ENCODE peak calls at places on chromosomes 6 and 20, in six cellular contexts. K, U, J, L, O and S are unnamed samples.

GRCh38 chr6:52538252-52538905 is 38.5 kb downstream of the TRAM2 start:
- DNase-seq in U (no peak), O (no peak), J (no peak), K (no peak), L (no peak), S (no peak)

GRCh38 chr6:105494688-105495087 is 91.8 kb upstream of the PREP start:
- DNase-seq in J (no peak), L (no peak), U (no peak), K (no peak), O (no peak), S (no peak)

GRCh38 chr20:34302312-34302722 is 838 bp downstream of the AHCY start:
- DNase-seq in J (no peak), U (no peak), O (no peak), L (no peak), K (no peak), S (no peak)

GRCh38 chr6:137881522-137881886 is 14.4 kb downstream of the TNFAIP3 start:
- DNase-seq in U (no peak), K (no peak), O (no peak), L (no peak), J (no peak), S (no peak)

GRCh38 chr20:48525400-48525799 is 302.4 kb downstream of the PREX1 start:
- DNase-seq in K (no peak), O (no peak), U (no peak), L (no peak), J (no peak), S (no peak)

GRCh38 chr6:10558575-10558974 is 37.4 kb downstream of the GCNT2 start:
- DNase-seq in K (no peak), U (peak; percentile 63), O (no peak), J (peak; percentile 60), L (no peak), S (no peak)

GRCh38 chr20:44394520-44395182 is 39.2 kb downstream of the HNF4A start:
- DNase-seq in U (no peak), K (peak; percentile 74), L (peak; percentile 86), O (no peak), J (no peak), S (peak; percentile 56)

GRCh38 chr6:153412519-153412918 is 281.4 kb upstream of the RGS17 start:
- DNase-seq in U (no peak), J (no peak), O (no peak), K (no peak), L (no peak), S (no peak)

GRCh38 chr6:123534264-123534663 is 102.5 kb downstream of the TRDN start:
- DNase-seq in J (peak; percentile 77), L (no peak), U (no peak), K (no peak), O (no peak), S (no peak)

GRCh38 chr6:125102901-125103300 is 50.7 kb upstream of the TPD52L1 start:
- DNase-seq in K (peak; percentile 70), L (no peak), U (no peak), O (no peak), J (no peak), S (no peak)

GRCh38 chr6:38393986-38394385 is 245.7 kb downstream of the BTBD9 start:
- DNase-seq in J (no peak), K (no peak), U (no peak), O (no peak), L (no peak), S (no peak)

GRCh38 chr6:75776461-75776860 is 27.4 kb downstream of the MYO6 start:
- DNase-seq in J (no peak), U (no peak), O (no peak), L (no peak), K (no peak), S (no peak)

GRCh38 chr6:31547727-31548422 is 467 bp downstream of the NFKBIL1 start:
- DNase-seq in O (peak; percentile 40), U (no peak), J (no peak), L (peak; percentile 25), K (no peak), S (no peak)

GRCh38 chr6:107443904-107444267 is 15.5 kb downstream of the PDSS2 start:
- DNase-seq in L (no peak), U (no peak), J (no peak), K (no peak), O (no peak), S (no peak)

GRCh38 chr6:140320799-140321099 is 946.3 kb upstream of the CITED2 start:
- DNase-seq in L (no peak), J (peak; percentile 29), O (no peak), K (no peak), U (no peak), S (peak; percentile 15)

GRCh38 chr20:47973519-47974233 is 188.4 kb upstream of the SULF2 start:
- DNase-seq in J (peak; percentile 77), L (no peak), O (no peak), K (no peak), U (no peak), S (no peak)

GRCh38 chr20:38579921-38580320 is 1.1 kb upstream of the ADIG start:
- DNase-seq in J (no peak), U (no peak), L (no peak), K (no peak), O (no peak), S (no peak)

GRCh38 chr6:143940011-143940597 is 68.0 kb downstream of the PLAGL1 start:
- DNase-seq in U (peak; percentile 62), L (no peak), O (peak; percentile 35), K (peak; percentile 66), J (no peak), S (peak; percentile 40)

GRCh38 chr6:142387997-142388815 is 86.4 kb downstream of the ADGRG6 start:
- DNase-seq in U (no peak), K (peak; percentile 55), O (no peak), J (no peak), L (no peak), S (no peak)

GRCh38 chr6:163897669-163898068 is 483.2 kb downstream of the QKI start:
- DNase-seq in U (no peak), L (no peak), O (no peak), K (no peak), J (no peak), S (no peak)

GRCh38 chr6:85936916-85937315 is 294.2 kb upstream of the SYNCRIP start:
- DNase-seq in K (no peak), L (no peak), U (no peak), O (no peak), J (no peak), S (no peak)

GRCh38 chr20:63536997-63537524 is at the start of gene PTK6:
- DNase-seq in K (peak; percentile 70), U (peak; percentile 87), J (peak; percentile 57), O (no peak), L (no peak), S (no peak)

GRCh38 chr20:31606678-31606927 is 1.5 kb downstream of the ID1 start:
- DNase-seq in O (no peak), U (peak; percentile 27), J (no peak), L (no peak), K (no peak), S (no peak)

GRCh38 chr20:31608256-31608980 is 3.3 kb downstream of the ID1 start:
- DNase-seq in K (peak; percentile 98), L (peak; percentile 75), U (peak; percentile 92), J (peak; percentile 87), O (peak; percentile 45), S (peak; percentile 53)

GRCh38 chr20:31606928-31607639 is 2.0 kb downstream of the ID1 start:
- DNase-seq in O (no peak), L (no peak), U (peak; percentile 55), J (no peak), K (peak; percentile 93), S (no peak)

GRCh38 chr20:31605902-31606677 is 1.0 kb downstream of the ID1 start:
- DNase-seq in O (no peak), U (peak; percentile 57), J (peak; percentile 37), L (peak; percentile 32), K (no peak), S (no peak)

DNA sequence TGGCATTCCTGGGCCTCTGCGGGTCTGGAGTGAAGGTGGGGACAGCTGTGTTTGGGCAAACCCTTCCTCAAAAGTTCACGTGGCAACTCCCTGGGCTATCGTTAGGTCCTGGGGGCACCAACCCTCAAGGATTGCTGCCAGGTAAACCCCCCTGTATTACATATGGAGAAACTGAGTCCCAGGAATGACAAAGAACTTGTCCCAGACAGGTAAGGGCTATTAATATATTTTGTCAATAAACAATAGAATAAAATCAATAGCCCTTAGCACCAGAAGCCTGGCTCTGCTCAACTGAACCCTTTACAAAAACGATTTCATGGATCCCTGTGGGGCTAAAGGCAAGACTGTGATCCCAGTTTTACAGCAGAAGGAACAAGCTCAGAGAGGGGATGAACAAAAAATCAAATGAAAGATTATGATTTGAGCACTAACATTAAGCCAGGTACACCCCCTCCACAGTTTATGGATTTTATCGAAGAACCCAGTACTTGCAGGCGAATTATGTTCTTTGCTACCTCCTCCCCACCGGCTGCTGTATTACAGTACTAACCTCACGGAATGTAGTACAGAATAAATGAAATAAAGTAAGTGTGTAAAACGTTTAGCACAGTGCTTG is 2.7 kb downstream of the ID1 start:
- DNase-seq in J (no peak), O (no peak), K (no peak), L (no peak), U (no peak), S (no peak)
- H3K4me1 ChIP-seq in J (peaks cover 10% of the 10 kb centered on the region), O (peaks cover 32% of the 10 kb centered on the region), K (peaks cover 63% of the 10 kb centered on the region), L (peaks cover 7% of the 10 kb centered on the region), U (peaks cover 73% of the 10 kb centered on the region), S (peaks cover 16% of the 10 kb centered on the region)

GRCh38 chr6:146916435-146917015 is 287.7 kb upstream of the STXBP5 start:
- DNase-seq in J (no peak), L (no peak), O (no peak), K (no peak), U (no peak), S (no peak)

GRCh38 chr6:146913842-146914562 is 290.2 kb upstream of the STXBP5 start:
- DNase-seq in L (peak; percentile 68), K (peak; percentile 90), O (peak; percentile 72), J (peak; percentile 82), U (peak; percentile 26), S (peak; percentile 76)

GRCh38 chr6:146917182-146917581 is 287.0 kb upstream of the STXBP5 start:
- DNase-seq in J (no peak), K (no peak), L (no peak), U (no peak), O (no peak), S (no peak)

GRCh38 chr6:146914563-146915483 is 289.4 kb upstream of the STXBP5 start:
- DNase-seq in K (peak; percentile 82), L (peak; percentile 21), J (peak; percentile 42), U (no peak), O (peak; percentile 59), S (peak; percentile 49)

GRCh38 chr6:146915671-146916127 is 288.5 kb upstream of the STXBP5 start:
- DNase-seq in O (no peak), L (no peak), U (no peak), K (peak; percentile 16), J (no peak), S (no peak)
- TF ChIP-seq CTCF in O (no peak), L (no peak), U (no peak), K (no peak), J (no peak), S (no peak)

GRCh38 chr20:50399003-50399916 is 110.9 kb upstream of the PTPN1 start:
- DNase-seq in J (peak; percentile 95), U (peak; percentile 45), L (peak; percentile 72), O (peak; percentile 79), K (peak; percentile 31), S (peak; percentile 59)
- TF ChIP-seq POLR2A in J (peak; percentile 13), U (no peak), L (peak; percentile 7), O (no peak), K (no peak), S (no peak)

DNA sequence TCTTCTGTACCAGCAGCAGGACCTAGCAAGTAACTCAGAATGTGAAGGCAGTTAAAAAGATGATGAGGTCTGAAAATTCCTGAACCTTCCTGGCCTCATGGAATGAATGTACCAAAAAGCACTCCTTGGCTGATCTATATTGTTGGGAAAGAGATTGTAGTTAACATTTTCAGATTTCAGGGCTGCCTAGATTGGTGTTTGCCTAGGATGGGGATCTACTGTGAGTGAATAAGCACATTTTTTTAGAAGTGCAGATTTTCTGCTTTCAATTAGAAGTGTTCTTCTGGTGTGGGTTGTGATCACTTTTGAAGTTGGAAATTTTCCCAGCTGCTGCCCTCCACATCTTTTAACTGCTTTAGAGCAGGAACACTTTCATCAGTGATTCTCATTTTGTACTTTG is 6.2 kb downstream of the MYLIP start:
- DNase-seq in J (no peak), L (no peak), O (no peak), U (no peak), K (no peak), S (no peak)
- H3K4me1 ChIP-seq in J (peaks cover 51% of the 10 kb centered on the region), L (peaks cover 10% of the 10 kb centered on the region), O (peaks cover 77% of the 10 kb centered on the region), U (peaks cover 88% of the 10 kb centered on the region), K (peaks cover 67% of the 10 kb centered on the region), S (peaks cover 44% of the 10 kb centered on the region)